ENCODE peak calls at places on chromosomes 12 and 14, in nine cellular contexts. F is PC-9; B is EL; C is GM04504; H is BJ; G is stimulated activated CD8-positive, alpha-beta memory T cell treated with anti-CD3 and anti-CD28 coated beads, Interleukin-7, amount 100 ng/mL, for 1 hour; W is ACHN; T is T-helper 22 cell; P is C1 segment of cervical spinal cord. V is an unnamed sample.

GRCh38 chr12:24754690-24755638 is 193.9 kb downstream of the BCAT1 start:
- DNase-seq in H (peak), C (peak), F (no peak), B (peak), W (peak), G (no peak), T (no peak), P (no peak), V (no peak)

GRCh38 chr14:93878251-93878650 is 48.9 kb upstream of the FAM181A start:
- DNase-seq in G (no peak), P (no peak), T (no peak), F (no peak), C (no peak), W (no peak), B (no peak), H (no peak), V (no peak)

GRCh38 chr14:102776761-102777710 is at the start of gene TRAF3:
- DNase-seq in G (peak), C (no peak), W (peak), B (peak), P (peak), F (no peak), T (peak), H (no peak), V (peak)

GRCh38 chr12:64730585-64730964 is 28.6 kb downstream of the GNS start:
- DNase-seq in H (no peak), G (no peak), P (no peak), C (no peak), T (no peak), F (no peak), W (no peak), B (no peak), V (no peak)

GRCh38 chr14:88621090-88621489 is 58.3 kb downstream of the ZC3H14 start:
- DNase-seq in P (no peak), H (no peak), C (no peak), W (no peak), T (no peak), F (no peak), B (peak), G (no peak), V (no peak)

GRCh38 chr14:99246536-99247083 is 25.4 kb downstream of the BCL11B start:
- DNase-seq in B (no peak), P (no peak), T (no peak), G (no peak), H (no peak), F (no peak), W (no peak), C (no peak), V (no peak)

GRCh38 chr12:124913474-124914391 is 717 bp downstream of the UBC start:
- DNase-seq in T (peak), B (peak), H (no peak), P (no peak), G (peak), F (peak), W (peak), C (no peak), V (peak)

GRCh38 chr12:123761841-123762714 is at the start of gene DNAH10:
- DNase-seq in W (peak), G (no peak), T (no peak), P (no peak), F (no peak), B (peak), C (no peak), H (no peak), V (no peak)

GRCh38 chr14:101025131-101025530 is 121.6 kb upstream of the RTL1 start:
- DNase-seq in B (no peak), G (no peak), T (no peak), W (no peak), C (no peak), F (no peak), H (no peak), P (no peak), V (no peak)

GRCh38 chr12:120669055-120669828 is 17.7 kb upstream of the MLEC start:
- DNase-seq in W (peak), C (no peak), F (no peak), P (no peak), B (peak), G (no peak), H (no peak), T (no peak), V (no peak)

GRCh38 chr12:67147447-67147846 is 121.7 kb upstream of the CAND1 start:
- DNase-seq in C (no peak), F (no peak), H (no peak), W (no peak), B (no peak), P (no peak), G (no peak), T (no peak), V (no peak)

GRCh38 chr14:100577986-100578431 is 9.2 kb downstream of the BEGAIN start:
- DNase-seq in H (no peak), G (no peak), P (no peak), F (no peak), W (no peak), B (no peak), C (no peak), T (no peak), V (no peak)

GRCh38 chr12:52662093-52663006 is 10.3 kb upstream of the KRT2 start:
- DNase-seq in W (no peak), P (no peak), G (no peak), H (no peak), F (no peak), C (no peak), B (no peak), T (no peak), V (no peak)

GRCh38 chr14:69610859-69611263 is 535 bp upstream of the SUSD6 start:
- DNase-seq in G (no peak), P (no peak), T (no peak), B (peak), W (peak), H (no peak), F (no peak), C (no peak), V (no peak)

GRCh38 chr12:116481726-116482125 is 77.5 kb upstream of the MAP1LC3B2 start:
- DNase-seq in B (no peak), F (no peak), P (no peak), H (no peak), G (no peak), C (no peak), T (no peak), W (no peak), V (no peak)

GRCh38 chr14:67641480-67641879 is 21.8 kb downstream of the ARG2 start:
- DNase-seq in T (no peak), C (no peak), G (no peak), P (no peak), F (no peak), W (no peak), B (no peak), H (no peak), V (no peak)

GRCh38 chr14:75229576-75229922 is 49.1 kb upstream of the FOS start:
- DNase-seq in C (no peak), T (no peak), P (no peak), F (peak), G (no peak), B (no peak), W (no peak), H (no peak), V (no peak)

GRCh38 chr12:122072031-122072970 is 6.3 kb upstream of the MLXIP start:
- DNase-seq in B (peak), C (peak), W (peak), G (no peak), F (peak), T (no peak), P (no peak), H (peak), V (no peak)

GRCh38 chr14:90490727-90491050 is 93.9 kb downstream of the CALM1 start:
- DNase-seq in W (no peak), C (no peak), B (no peak), F (no peak), P (no peak), G (no peak), T (no peak), H (no peak), V (no peak)

GRCh38 chr14:74571441-74571841 is 40.6 kb downstream of the LTBP2 start:
- DNase-seq in F (peak), T (no peak), H (no peak), P (no peak), B (peak), C (peak), G (no peak), W (peak), V (no peak)

GRCh38 chr14:32694795-32695449 is 243.8 kb upstream of the NPAS3 start:
- DNase-seq in C (no peak), G (no peak), B (no peak), H (no peak), W (peak), P (no peak), T (no peak), F (no peak), V (no peak)

GRCh38 chr12:47317182-47317915 is 237.6 kb upstream of the AMIGO2 start:
- DNase-seq in W (no peak), F (no peak), H (no peak), C (peak), T (no peak), G (no peak), B (no peak), P (no peak), V (no peak)

GRCh38 chr12:24499151-24500146 is 449.5 kb downstream of the BCAT1 start:
- DNase-seq in C (peak), B (peak), F (no peak), H (peak), W (no peak), G (no peak), P (no peak), T (no peak), V (no peak)

GRCh38 chr12:39010406-39010805 is 105.0 kb upstream of the CPNE8 start:
- DNase-seq in B (no peak), F (no peak), H (no peak), C (no peak), W (no peak), P (no peak), T (no peak), G (no peak), V (no peak)

GRCh38 chr12:114141916-114142564 is 175.9 kb upstream of the RBM19 start:
- DNase-seq in B (no peak), C (no peak), T (no peak), W (no peak), F (no peak), P (no peak), H (no peak), G (no peak), V (no peak)

GRCh38 chr14:36264595-36264994 is 55.8 kb downstream of the MBIP start:
- DNase-seq in G (no peak), F (no peak), H (no peak), C (no peak), W (no peak), T (no peak), B (no peak), P (no peak), V (no peak)

GRCh38 chr12:99984271-99985128 is at the start of gene ANKS1B:
- DNase-seq in H (no peak), F (no peak), C (no peak), P (peak), W (peak), G (no peak), B (peak), T (no peak), V (no peak)

GRCh38 chr12:30827406-30828055 is 72.8 kb upstream of the CAPRIN2 start:
- DNase-seq in T (no peak), C (no peak), B (no peak), F (no peak), W (no peak), G (no peak), P (no peak), H (no peak), V (no peak)

GRCh38 chr12:106082216-106083175 is 56.3 kb downstream of the NUAK1 start:
- DNase-seq in G (no peak), W (no peak), P (no peak), F (no peak), H (no peak), B (peak), C (no peak), T (no peak), V (no peak)

GRCh38 chr12:14892726-14893442 is 7.2 kb upstream of the MGP start:
- DNase-seq in P (peak), T (no peak), C (no peak), W (peak), F (no peak), B (no peak), H (no peak), G (no peak), V (no peak)

GRCh38 chr12:83092101-83092500 is 405.4 kb downstream of the TMTC2 start:
- DNase-seq in T (no peak), B (no peak), P (no peak), G (no peak), C (no peak), W (no peak), H (no peak), F (no peak), V (no peak)

GRCh38 chr12:3896851-3897351 is 23.7 kb upstream of the PARP11 start:
- DNase-seq in B (no peak), F (no peak), P (peak), T (no peak), H (no peak), G (no peak), W (no peak), C (no peak), V (no peak)